ENCODE peak calls at places on chromosomes 13 and 19, in ten cellular contexts. J, B, E, V, N, U, P, Z, T and G are unnamed samples.

GRCh38 chr19:35363711-35364425 is 5.6 kb downstream of the FFAR3 start:
- DNase-seq in P (no peak), B (no peak), E (no peak), Z (no peak), N (no peak), T (no peak), U (no peak), J (no peak), V (no peak), G (no peak)

GRCh38 chr13:34256236-34256635 is 438.3 kb downstream of the RFC3 start:
- DNase-seq in N (no peak), P (no peak), U (no peak), V (no peak), J (no peak), Z (no peak), E (no peak), T (no peak), B (no peak), G (no peak)

GRCh38 chr13:98188544-98189166 is 11.6 kb upstream of the RNF113B start:
- DNase-seq in Z (no peak), V (no peak), J (no peak), P (no peak), T (no peak), N (no peak), B (no peak), E (no peak), U (no peak), G (no peak)

GRCh38 chr19:28575816-28576215 is 637.1 kb downstream of the UQCRFS1 start:
- DNase-seq in U (no peak), J (no peak), B (no peak), T (no peak), N (no peak), E (no peak), V (no peak), P (no peak), Z (no peak), G (no peak)

GRCh38 chr13:86095351-86095750 is 296.1 kb upstream of the SLITRK6 start:
- DNase-seq in E (no peak), N (no peak), T (no peak), P (no peak), V (no peak), U (no peak), Z (no peak), J (no peak), B (no peak), G (no peak)

GRCh38 chr13:79741006-79741405 is 260.1 kb downstream of the NDFIP2 start:
- DNase-seq in Z (peak), N (peak), V (peak), J (no peak), B (no peak), T (no peak), E (no peak), P (peak), U (peak), G (no peak)

GRCh38 chr13:78595458-78595818 is 7.9 kb downstream of the POU4F1 start:
- DNase-seq in J (no peak), Z (no peak), V (no peak), P (no peak), B (no peak), U (no peak), T (no peak), N (peak), E (no peak), G (no peak)

GRCh38 chr19:43623889-43624670 is 4.7 kb upstream of the ZNF428 start:
- DNase-seq in N (no peak), T (no peak), U (no peak), E (no peak), V (no peak), J (no peak), B (peak), P (no peak), Z (no peak), G (no peak)

GRCh38 chr13:69287050-69287698 is 820.5 kb upstream of the ATXN8OS start:
- DNase-seq in N (no peak), Z (no peak), E (no peak), P (no peak), U (no peak), T (peak), V (no peak), J (no peak), B (no peak), G (no peak)

GRCh38 chr13:98976338-98976737 is 1.5 kb downstream of the DOCK9 start:
- DNase-seq in U (peak), B (no peak), P (peak), J (no peak), T (no peak), E (no peak), V (peak), Z (no peak), N (peak), G (no peak)

GRCh38 chr13:65789815-65790214 is 1440.3 kb downstream of the PCDH9 start:
- DNase-seq in N (peak), Z (no peak), J (no peak), V (peak), B (no peak), E (no peak), P (no peak), T (no peak), U (peak), G (peak)

GRCh38 chr13:85864963-85865530 is 65.8 kb upstream of the SLITRK6 start:
- DNase-seq in V (no peak), P (peak), B (no peak), E (no peak), J (no peak), U (peak), N (peak), Z (peak), T (no peak), G (no peak)

GRCh38 chr19:24033962-24034342 is 53.0 kb upstream of the ZNF254 start:
- DNase-seq in U (peak), V (peak), B (no peak), P (peak), E (peak), T (no peak), Z (peak), J (peak), N (peak), G (peak)

GRCh38 chr13:33796095-33796494 is 21.9 kb upstream of the RFC3 start:
- DNase-seq in Z (no peak), N (no peak), U (no peak), J (no peak), P (no peak), E (no peak), T (no peak), B (no peak), V (no peak), G (no peak)

GRCh38 chr19:55491546-55492360 is 3.5 kb downstream of the SSC5D start:
- DNase-seq in T (no peak), V (no peak), J (no peak), E (no peak), U (no peak), P (no peak), N (peak), Z (no peak), B (peak), G (no peak)

GRCh38 chr13:41942462-41943094 is 18.3 kb downstream of the VWA8 start:
- DNase-seq in N (peak), V (peak), P (peak), T (no peak), Z (peak), J (no peak), B (no peak), U (peak), E (no peak), G (no peak)
- TF ChIP-seq CTCF in N (peak), V (peak), P (peak), T (no peak), Z (peak), J (no peak), B (no peak), U (peak), E (no peak), G (peak)

GRCh38 chr13:113184568-113185440 is 23.7 kb downstream of the PCID2 start:
- DNase-seq in N (no peak), V (no peak), J (no peak), B (peak), P (no peak), U (no peak), E (no peak), T (no peak), Z (no peak), G (no peak)

GRCh38 chr13:113187263-113187669 is 21.2 kb downstream of the PCID2 start:
- DNase-seq in E (peak), P (peak), U (peak), V (peak), T (no peak), Z (peak), J (peak), N (peak), B (no peak), G (peak)

GRCh38 chr13:113183450-113184129 is 24.9 kb downstream of the PCID2 start:
- DNase-seq in V (no peak), E (no peak), B (no peak), N (no peak), P (no peak), T (no peak), Z (no peak), U (no peak), J (no peak), G (no peak)

GRCh38 chr13:113187905-113188595 is 20.4 kb downstream of the PCID2 start:
- DNase-seq in E (no peak), Z (no peak), N (no peak), B (no peak), P (no peak), J (no peak), V (no peak), U (peak), T (no peak), G (no peak)

GRCh38 chr13:113186061-113186900 is 22.2 kb downstream of the PCID2 start:
- DNase-seq in N (peak), E (no peak), T (no peak), J (no peak), U (no peak), V (no peak), B (no peak), P (no peak), Z (no peak), G (no peak)
- H3K4me3 ChIP-seq in N (peak), E (no peak), T (no peak), J (no peak), U (no peak), V (no peak), B (no peak), P (no peak), Z (no peak), G (no peak)

GRCh38 chr19:20558011-20558410 is 7.6 kb downstream of the ZNF737 start:
- DNase-seq in E (no peak), B (no peak), J (no peak), N (no peak), T (no peak), V (no peak), P (no peak), Z (no peak), U (no peak), G (no peak)
- TF ChIP-seq CTCF in E (peak), B (no peak), J (no peak), N (no peak), T (peak), V (no peak), P (no peak), Z (no peak), U (no peak), G (no peak)

GRCh38 chr19:19122902-19123301 is 15.4 kb downstream of the TMEM161A start:
- DNase-seq in B (no peak), J (no peak), V (no peak), N (no peak), E (no peak), Z (no peak), T (no peak), U (no peak), P (no peak), G (no peak)

GRCh38 chr19:19119325-19120237 is 18.7 kb downstream of the TMEM161A start:
- DNase-seq in J (no peak), T (no peak), B (peak), V (no peak), U (no peak), Z (no peak), E (no peak), P (no peak), N (no peak), G (no peak)

GRCh38 chr19:19123386-19123785 is 14.9 kb downstream of the TMEM161A start:
- DNase-seq in N (no peak), B (no peak), J (no peak), P (no peak), T (no peak), E (no peak), V (no peak), U (no peak), Z (no peak), G (no peak)

GRCh38 chr19:19120308-19121156 is 17.7 kb downstream of the TMEM161A start:
- DNase-seq in Z (peak), N (peak), U (peak), J (no peak), B (no peak), E (no peak), P (no peak), V (peak), T (no peak), G (no peak)

GRCh38 chr19:19121371-19121770 is 16.9 kb downstream of the TMEM161A start:
- DNase-seq in P (no peak), T (no peak), B (no peak), J (no peak), E (no peak), V (no peak), N (no peak), Z (no peak), U (no peak), G (no peak)
- H3K4me3 ChIP-seq in P (no peak), T (no peak), B (no peak), J (no peak), E (no peak), V (no peak), N (no peak), Z (no peak), U (no peak), G (no peak)

DNA sequence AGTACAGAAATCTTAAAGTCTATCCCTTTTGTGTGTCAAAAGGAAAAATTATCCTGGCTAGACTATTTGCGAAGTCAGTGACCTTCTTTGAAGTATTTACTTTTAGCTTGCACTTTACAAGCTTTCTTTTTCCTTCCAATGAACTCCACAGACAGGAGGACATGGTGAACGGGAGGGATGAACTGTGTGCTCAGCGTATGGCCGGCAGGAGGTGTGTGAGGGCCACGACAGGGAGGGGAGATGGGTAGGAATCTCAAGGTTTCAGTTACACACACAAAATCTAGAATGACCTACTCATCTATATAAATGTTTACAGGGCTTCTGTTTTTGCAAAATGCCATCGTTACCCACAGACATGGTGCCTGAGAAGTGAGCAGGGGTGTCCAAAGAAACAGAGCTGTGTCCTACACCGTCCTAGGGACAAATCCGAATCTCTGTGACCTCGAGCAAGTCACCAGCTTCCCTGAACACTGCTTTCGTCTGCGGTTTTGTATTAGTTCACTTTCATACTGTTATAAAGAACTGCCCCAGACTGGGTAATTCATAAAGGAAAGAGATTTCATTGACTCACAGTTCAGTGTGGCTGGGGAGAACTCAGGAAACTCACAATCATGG is 537.2 kb downstream of the LIG4 start:
- DNase-seq in P (no peak), B (no peak), E (no peak), Z (peak), N (no peak), U (peak), V (no peak), J (no peak), T (no peak), G (peak)
- TF ChIP-seq CTCF in P (peak), B (no peak), E (no peak), Z (peak), N (no peak), U (peak), V (no peak), J (no peak), T (no peak), G (peak)

DNA sequence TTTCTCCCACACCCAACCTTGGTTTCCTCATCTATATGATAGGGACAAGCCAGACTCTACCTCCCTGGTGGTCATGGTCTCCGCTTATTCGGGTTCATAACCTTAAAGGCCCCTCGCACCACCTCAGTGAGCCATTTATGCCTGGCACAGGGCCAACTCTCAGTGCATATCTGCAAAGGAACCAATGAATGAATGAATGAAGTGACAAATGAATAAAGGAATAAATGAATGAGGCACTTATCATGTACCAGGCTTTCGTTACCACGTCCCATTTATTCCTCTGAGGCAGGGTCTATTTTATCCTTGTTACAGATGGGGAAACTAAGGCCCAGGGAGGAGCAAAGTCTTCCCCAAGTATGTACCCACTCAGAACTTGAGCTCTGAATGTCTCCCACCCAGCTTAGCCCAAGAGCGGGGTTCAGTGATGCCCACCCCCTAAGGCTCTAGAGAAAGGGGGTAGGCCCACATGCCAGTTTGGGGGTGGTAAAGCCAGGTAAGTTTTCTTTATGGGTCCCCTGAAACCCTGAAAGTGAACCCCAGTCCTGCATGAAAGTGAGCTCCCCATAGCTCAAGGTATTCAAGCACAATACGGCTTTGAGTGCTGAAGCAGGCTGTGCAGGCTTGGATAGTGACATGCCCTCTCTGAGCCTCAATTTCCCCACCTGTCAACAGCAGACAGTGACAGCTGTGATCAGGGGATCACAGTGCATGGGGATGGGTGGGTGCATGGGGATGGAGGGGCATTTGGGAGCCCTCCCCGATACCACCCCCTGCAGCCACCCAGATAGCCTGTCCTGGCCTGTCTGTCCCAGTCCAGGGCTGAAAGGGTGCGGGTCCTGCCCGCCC is 490 bp upstream of the SLC5A5 start:
- DNase-seq in Z (no peak), P (no peak), U (no peak), N (no peak), J (no peak), B (no peak), T (no peak), E (no peak), V (no peak), G (no peak)
- H3K4me3 ChIP-seq in Z (no peak), P (no peak), U (no peak), N (no peak), J (no peak), B (no peak), T (no peak), E (no peak), V (no peak), G (no peak)

DNA sequence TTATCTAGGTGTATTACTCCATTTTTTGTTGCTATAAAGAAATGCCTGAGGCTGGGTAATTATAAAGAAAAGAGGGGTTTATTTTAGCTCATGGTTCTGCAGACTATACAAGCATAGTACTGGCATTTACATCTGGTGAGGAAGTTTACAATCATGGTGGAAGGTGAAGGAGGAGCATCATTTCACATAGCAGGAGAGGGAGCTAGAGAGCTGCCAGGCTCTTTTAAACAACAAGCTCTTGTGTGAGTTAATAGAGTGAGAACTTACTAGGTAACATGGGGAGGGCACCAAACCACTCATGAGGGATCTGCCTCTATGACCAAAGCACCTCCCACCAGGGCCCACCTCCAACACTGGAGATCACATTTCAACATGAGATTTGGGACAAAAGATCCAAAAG is 221.7 kb upstream of the GPC6 start:
- DNase-seq in J (no peak), P (no peak), B (no peak), Z (no peak), E (no peak), U (peak), N (no peak), T (no peak), V (peak), G (peak)
- TF ChIP-seq CTCF in J (no peak), P (no peak), B (no peak), Z (peak), E (no peak), U (no peak), N (peak), T (no peak), V (peak), G (peak)